ENCODE peak calls at places on chromosomes 7 and 10, in five cellular contexts. L, Z, B, X and P are unnamed samples.

GRCh38 chr10:80324086-80324485 is 32.5 kb downstream of the DYDC1 start:
- DNase-seq in L (peak), Z (no peak), B (no peak), X (no peak), P (no peak)

GRCh38 chr10:101028446-101029244 is 2.3 kb downstream of the PDZD7 start:
- DNase-seq in L (no peak), Z (no peak), B (no peak), X (no peak), P (peak)

GRCh38 chr10:48634198-48634983 is 29.5 kb upstream of the ARHGAP22 start:
- DNase-seq in L (peak), Z (peak), B (peak), X (no peak), P (no peak)

GRCh38 chr10:102869290-102870198 is at the start of gene AS3MT:
- DNase-seq in L (peak), Z (peak), B (no peak), X (peak), P (peak)

GRCh38 chr7:148987751-148988512 is 40.4 kb downstream of the PDIA4 start:
- DNase-seq in L (no peak), Z (no peak), B (no peak), X (no peak), P (peak)

GRCh38 chr7:44276571-44277101 is 48.8 kb downstream of the CAMK2B start:
- DNase-seq in L (no peak), Z (no peak), B (peak), X (no peak), P (no peak)

GRCh38 chr10:5692476-5693358 is 8.1 kb downstream of the TASOR2 start:
- DNase-seq in L (no peak), Z (peak), B (no peak), X (no peak), P (peak)

GRCh38 chr10:30786131-30786530 is 156.6 kb upstream of the LYZL2 start:
- DNase-seq in L (peak), Z (no peak), B (no peak), X (no peak), P (peak)

GRCh38 chr7:123184271-123184670 is 15.5 kb downstream of the SLC13A1 start:
- DNase-seq in L (no peak), Z (no peak), B (no peak), X (no peak), P (no peak)

GRCh38 chr10:19929466-19930140 is 113.4 kb downstream of the PLXDC2 start:
- DNase-seq in L (peak), Z (no peak), B (no peak), X (no peak), P (no peak)